ENCODE peak calls at places on chromosomes 11 and 22, in five cellular contexts. F is left lung; G is COLO829; L is sciatic nerve; K is stimulated activated CD4-positive, alpha-beta T cell treated with anti-CD3 and anti-CD28 coated beads, Interleukin-12 subunit alpha, Interleukin-12 subunit beta, amount 100 ng/mL, for 4 hours. B is an unnamed sample.

GRCh38 chr11:86743223-86744118 is 56.9 kb upstream of the PRSS23 start:
- DNase-seq in F (peak), G (peak), L (no peak), K (peak), B (peak)

GRCh38 chr11:75495749-75496641 is 29.7 kb downstream of the GDPD5 start:
- DNase-seq in F (no peak), G (no peak), L (no peak), K (no peak), B (no peak)

GRCh38 chr11:119849872-119850271 is 120.9 kb upstream of the NECTIN1 start:
- DNase-seq in F (no peak), G (no peak), L (no peak), K (no peak), B (no peak)

GRCh38 chr11:117407016-117407415 is 79.4 kb downstream of the CEP164 start:
- DNase-seq in F (no peak), G (no peak), L (peak), K (no peak), B (no peak)

GRCh38 chr22:37472418-37473006 is 13.7 kb downstream of the MFNG start:
- DNase-seq in F (no peak), G (peak), L (no peak), K (peak), B (no peak)

GRCh38 chr11:122491486-122491885 is 164.0 kb upstream of the UBASH3B start:
- DNase-seq in F (no peak), G (no peak), L (no peak), K (no peak), B (no peak)

GRCh38 chr11:117238221-117238620 is 5.8 kb downstream of the RNF214 start:
- DNase-seq in F (no peak), G (no peak), L (no peak), K (no peak), B (no peak)

GRCh38 chr11:75028321-75029097 is 39.8 kb downstream of the NEU3 start:
- DNase-seq in F (no peak), G (no peak), L (no peak), K (no peak), B (no peak)

GRCh38 chr11:13782395-13783080 is 114.1 kb downstream of the FAR1 start:
- DNase-seq in F (no peak), G (no peak), L (no peak), K (no peak), B (no peak)

GRCh38 chr22:45006873-45007246 is 2.9 kb downstream of the PHF21B start:
- DNase-seq in F (no peak), G (no peak), L (peak), K (no peak), B (no peak)

GRCh38 chr11:27293500-27294417 is 69.3 kb downstream of the CCDC34 start:
- DNase-seq in F (no peak), G (peak), L (no peak), K (no peak), B (no peak)

GRCh38 chr22:38018938-38019827 is 34.8 kb upstream of the SOX10 start:
- DNase-seq in F (no peak), G (peak), L (no peak), K (no peak), B (no peak)

GRCh38 chr11:127493330-127493729 is 492.8 kb upstream of the KIRREL3 start:
- DNase-seq in F (no peak), G (no peak), L (no peak), K (no peak), B (no peak)

GRCh38 chr11:62923634-62924411 is 2.7 kb upstream of the CHRM1 start:
- DNase-seq in F (no peak), G (no peak), L (no peak), K (no peak), B (no peak)

GRCh38 chr22:32920032-32920628 is 118.6 kb downstream of the TIMP3 start:
- DNase-seq in F (peak), G (no peak), L (peak), K (no peak), B (no peak)

GRCh38 chr11:38530226-38530625 is 1932.2 kb upstream of the RAG2 start:
- DNase-seq in F (no peak), G (no peak), L (no peak), K (no peak), B (no peak)

GRCh38 chr22:31199187-31199586 is 12.9 kb upstream of the LIMK2 start:
- DNase-seq in F (no peak), G (no peak), L (no peak), K (no peak), B (no peak)

GRCh38 chr11:104705475-104706195 is 192.6 kb downstream of the CASP12 start:
- DNase-seq in F (peak), G (no peak), L (peak), K (peak), B (no peak)

GRCh38 chr22:32584650-32585049 is 110.0 kb downstream of the FBXO7 start:
- DNase-seq in F (no peak), G (peak), L (no peak), K (no peak), B (no peak)

GRCh38 chr11:64053699-64054098 is 18.0 kb downstream of the FLRT1 start:
- DNase-seq in F (no peak), G (no peak), L (no peak), K (no peak), B (no peak)

GRCh38 chr22:36510966-36511881 is 4.4 kb upstream of the FOXRED2 start:
- DNase-seq in F (no peak), G (peak), L (no peak), K (no peak), B (no peak)

GRCh38 chr11:73521621-73522020 is 76.3 kb downstream of the FAM168A start:
- DNase-seq in F (no peak), G (peak), L (no peak), K (no peak), B (no peak)

GRCh38 chr22:32917577-32918375 is 116.3 kb downstream of the TIMP3 start:
- DNase-seq in F (no peak), G (peak), L (no peak), K (no peak), B (no peak)

GRCh38 chr22:49192857-49193250 is 634.8 kb downstream of the BRD1 start:
- DNase-seq in F (no peak), G (no peak), L (no peak), K (no peak), B (no peak)

GRCh38 chr11:33859306-33859705 is 32.6 kb downstream of the LMO2 start:
- DNase-seq in F (no peak), G (no peak), L (no peak), K (no peak), B (no peak)

GRCh38 chr11:1505480-1505879 is 18.9 kb upstream of the MOB2 start:
- DNase-seq in F (no peak), G (no peak), L (no peak), K (no peak), B (no peak)

GRCh38 chr22:29096736-29097669 is 24.2 kb downstream of the KREMEN1 start:
- DNase-seq in F (no peak), G (peak), L (no peak), K (no peak), B (no peak)

GRCh38 chr11:123211981-123212380 is 16.9 kb upstream of the CLMP start:
- DNase-seq in F (no peak), G (no peak), L (no peak), K (no peak), B (no peak)

GRCh38 chr22:24503851-24504170 is 8.7 kb downstream of the UPB1 start:
- DNase-seq in F (no peak), G (no peak), L (no peak), K (no peak), B (no peak)